ENCODE peak calls at places on chromosomes 7 and 10, in five cellular contexts. S is breast epithelium; D is activated CD8-positive, alpha-beta memory T cell treated with anti-CD3 and anti-CD28 coated beads, Interleukin-2, amount 10 ng/mL, durations not matched to agents 7 days and 5 days; V is AG09309; M is GM23248. G is an unnamed sample.

GRCh38 chr7:106591146-106591545 is 69.8 kb downstream of the CCDC71L start:
- DNase-seq in D (no peak), M (no peak), V (no peak), S (no peak), G (no peak)

GRCh38 chr7:105691692-105692564 is 110.6 kb upstream of the EFCAB10 start:
- DNase-seq in S (peak; percentile 78), D (peak; percentile 79), M (peak; percentile 77), V (peak; percentile 27), G (peak; percentile 87)

GRCh38 chr10:29951441-29951931 is 107.9 kb downstream of the JCAD start:
- DNase-seq in S (peak; percentile 77), V (no peak), M (no peak), D (no peak), G (no peak)

GRCh38 chr10:124114696-124115095 is 21.3 kb upstream of the CHST15 start:
- DNase-seq in M (no peak), S (no peak), D (no peak), V (no peak), G (no peak)

GRCh38 chr10:91788527-91788926 is 9.7 kb upstream of the TNKS2 start:
- DNase-seq in V (no peak), D (no peak), S (peak; percentile 25), M (no peak), G (no peak)

GRCh38 chr7:141208539-141208938 is 134.7 kb downstream of the TMEM178B start:
- DNase-seq in V (no peak), S (no peak), M (no peak), D (no peak), G (no peak)

GRCh38 chr10:10630281-10630680 is 387.4 kb upstream of the CELF2 start:
- DNase-seq in M (no peak), S (no peak), D (no peak), V (no peak), G (no peak)

GRCh38 chr10:79003183-79004100 is 65.3 kb upstream of the ZMIZ1 start:
- DNase-seq in M (no peak), V (no peak), D (no peak), S (no peak), G (no peak)

GRCh38 chr7:15651693-15652092 is 34.8 kb downstream of the MEOX2 start:
- DNase-seq in V (no peak), D (no peak), M (no peak), S (no peak), G (no peak)

GRCh38 chr7:82293467-82293866 is 150.1 kb downstream of the CACNA2D1 start:
- DNase-seq in M (no peak), V (no peak), S (no peak), D (no peak), G (no peak)

GRCh38 chr10:81081887-81082620 is 544.4 kb downstream of the SH2D4B start:
- DNase-seq in M (no peak), S (no peak), D (no peak), V (no peak), G (no peak)

GRCh38 chr7:41189866-41190265 is 513.0 kb downstream of the INHBA start:
- DNase-seq in D (no peak), S (no peak), V (peak; percentile 78), M (peak; percentile 94), G (peak; percentile 73)

GRCh38 chr7:51314726-51315125 is 1.9 kb downstream of the COBL start:
- DNase-seq in D (no peak), V (no peak), M (no peak), S (no peak), G (no peak)

GRCh38 chr7:80699656-80700318 is 61.3 kb downstream of the CD36 start:
- DNase-seq in V (no peak), M (peak; percentile 33), S (no peak), D (no peak), G (peak; percentile 50)

GRCh38 chr7:34747842-34748241 is 89.8 kb downstream of the NPSR1 start:
- DNase-seq in M (no peak), S (no peak), V (no peak), D (no peak), G (peak; percentile 7)

GRCh38 chr7:139016931-139017511 is 18.8 kb downstream of the ZC3HAV1L start:
- DNase-seq in M (peak; percentile 80), V (no peak), D (peak; percentile 77), S (peak; percentile 31), G (peak; percentile 82)

GRCh38 chr7:151337346-151337745 is 4.3 kb upstream of the NUB1 start:
- DNase-seq in D (no peak), S (no peak), M (no peak), V (no peak), G (no peak)

GRCh38 chr7:108089381-108089780 is 40.8 kb downstream of the LAMB4 start:
- DNase-seq in M (no peak), V (no peak), S (no peak), D (no peak), G (no peak)

GRCh38 chr7:80722596-80723141 is 84.2 kb downstream of the CD36 start:
- DNase-seq in D (no peak), M (peak; percentile 99), S (peak; percentile 53), V (peak; percentile 100), G (peak; percentile 96)

GRCh38 chr7:620052-620451 is 100.4 kb upstream of the PDGFA start:
- DNase-seq in S (no peak), D (no peak), M (peak; percentile 31), V (no peak), G (no peak)

GRCh38 chr7:138465046-138465445 is 5.0 kb downstream of the TRIM24 start:
- DNase-seq in M (no peak), V (no peak), D (no peak), S (no peak), G (no peak)

GRCh38 chr10:28903716-28904115 is 226.4 kb downstream of the BAMBI start:
- DNase-seq in V (no peak), S (no peak), M (no peak), D (no peak), G (no peak)

GRCh38 chr7:159028456-159029401 is 115.9 kb downstream of the VIPR2 start:
- DNase-seq in V (no peak), D (peak; percentile 34), S (peak; percentile 16), M (no peak), G (no peak)

GRCh38 chr10:71156436-71156835 is 55.9 kb upstream of the UNC5B start:
- DNase-seq in D (no peak), V (no peak), M (no peak), S (no peak), G (no peak)